ENCODE peak calls at places on chromosome 17, in nine cellular contexts. One of them, this sample, is unnamed.

GRCh38 chr17:82787081-82787848 is 35.4 kb downstream of the TBCD start:
- DNase-seq in IMR-90: no peak
- DNase-seq in fibroblast of mammary gland: peak; percentile 87
- DNase-seq in AG10803: peak; percentile 93
- DNase-seq in hepatocyte: no peak
- DNase-seq in heart right ventricle: no peak
- DNase-seq in fibroblast of lung: peak; percentile 85
- DNase-seq in K562: no peak
- DNase-seq in skeletal muscle cell: peak; percentile 33
- DNase-seq in this sample: no peak

GRCh38 chr17:57440522-57441269 is 184.4 kb downstream of the MSI2 start:
- DNase-seq in fibroblast of mammary gland: peak; percentile 91
- DNase-seq in hepatocyte: peak; percentile 78
- DNase-seq in K562: peak; percentile 76
- DNase-seq in IMR-90: peak; percentile 88
- DNase-seq in AG10803: peak; percentile 47
- DNase-seq in skeletal muscle cell: peak; percentile 88
- DNase-seq in heart right ventricle: peak; percentile 88
- DNase-seq in fibroblast of lung: peak; percentile 98
- DNase-seq in this sample: peak; percentile 82

GRCh38 chr17:44655983-44656700 is at the start of gene MEIOC:
- DNase-seq in K562: no peak
- DNase-seq in skeletal muscle cell: no peak
- DNase-seq in fibroblast of mammary gland: peak; percentile 17
- DNase-seq in heart right ventricle: no peak
- DNase-seq in hepatocyte: peak; percentile 33
- DNase-seq in IMR-90: peak; percentile 6
- DNase-seq in fibroblast of lung: peak; percentile 11
- DNase-seq in AG10803: no peak
- DNase-seq in this sample: no peak

GRCh38 chr17:78879679-78880186 is 23.3 kb downstream of the CEP295NL start:
- DNase-seq in hepatocyte: peak; percentile 66
- DNase-seq in heart right ventricle: peak; percentile 91
- DNase-seq in fibroblast of mammary gland: peak; percentile 98
- DNase-seq in K562: peak; percentile 35
- DNase-seq in fibroblast of lung: peak; percentile 95
- DNase-seq in IMR-90: peak; percentile 98
- DNase-seq in AG10803: peak; percentile 96
- DNase-seq in skeletal muscle cell: peak; percentile 93
- DNase-seq in this sample: no peak

GRCh38 chr17:80104321-80104955 is 3.1 kb downstream of the GAA start:
- DNase-seq in hepatocyte: no peak
- DNase-seq in IMR-90: no peak
- DNase-seq in fibroblast of lung: peak; percentile 46
- DNase-seq in skeletal muscle cell: no peak
- DNase-seq in fibroblast of mammary gland: no peak
- DNase-seq in AG10803: no peak
- DNase-seq in heart right ventricle: no peak
- DNase-seq in K562: no peak
- DNase-seq in this sample: no peak

GRCh38 chr17:80984749-80985148 is 6.9 kb upstream of the CHMP6 start:
- DNase-seq in K562: no peak
- DNase-seq in skeletal muscle cell: peak; percentile 70
- DNase-seq in IMR-90: peak; percentile 96
- DNase-seq in fibroblast of mammary gland: peak; percentile 83
- DNase-seq in AG10803: peak; percentile 98
- DNase-seq in heart right ventricle: no peak
- DNase-seq in hepatocyte: peak; percentile 58
- DNase-seq in fibroblast of lung: peak; percentile 98
- DNase-seq in this sample: peak; percentile 90

GRCh38 chr17:77475012-77475976 is 334.5 kb downstream of the SEC14L1 start:
- DNase-seq in fibroblast of mammary gland: peak; percentile 91
- DNase-seq in hepatocyte: peak; percentile 53
- DNase-seq in skeletal muscle cell: peak; percentile 73
- DNase-seq in heart right ventricle: no peak
- DNase-seq in fibroblast of lung: peak; percentile 98
- DNase-seq in AG10803: peak; percentile 89
- DNase-seq in K562: no peak
- DNase-seq in IMR-90: peak; percentile 95
- DNase-seq in this sample: no peak

GRCh38 chr17:75689441-75689873 is 22.3 kb downstream of the SAP30BP start:
- DNase-seq in fibroblast of lung: no peak
- DNase-seq in fibroblast of mammary gland: no peak
- DNase-seq in AG10803: no peak
- DNase-seq in IMR-90: no peak
- DNase-seq in heart right ventricle: no peak
- DNase-seq in skeletal muscle cell: no peak
- DNase-seq in K562: no peak
- DNase-seq in hepatocyte: no peak
- DNase-seq in this sample: no peak

GRCh38 chr17:37191219-37191618 is 184.6 kb upstream of the C17orf78 start:
- DNase-seq in hepatocyte: no peak
- DNase-seq in AG10803: no peak
- DNase-seq in K562: no peak
- DNase-seq in fibroblast of lung: peak; percentile 71
- DNase-seq in fibroblast of mammary gland: peak; percentile 18
- DNase-seq in heart right ventricle: no peak
- DNase-seq in skeletal muscle cell: no peak
- DNase-seq in IMR-90: peak; percentile 75
- DNase-seq in this sample: no peak

GRCh38 chr17:48486557-48486956 is 44.3 kb downstream of the HOXB1 start:
- DNase-seq in fibroblast of lung: peak; percentile 100
- DNase-seq in heart right ventricle: no peak
- DNase-seq in AG10803: peak; percentile 99
- DNase-seq in hepatocyte: peak; percentile 72
- DNase-seq in fibroblast of mammary gland: peak; percentile 99
- DNase-seq in skeletal muscle cell: peak; percentile 95
- DNase-seq in IMR-90: peak; percentile 100
- DNase-seq in K562: peak; percentile 51
- DNase-seq in this sample: peak; percentile 90

GRCh38 chr17:40342575-40343058 is 21.9 kb downstream of the GJD3 start:
- DNase-seq in heart right ventricle: no peak
- DNase-seq in K562: no peak
- DNase-seq in AG10803: no peak
- DNase-seq in skeletal muscle cell: no peak
- DNase-seq in fibroblast of mammary gland: no peak
- DNase-seq in hepatocyte: no peak
- DNase-seq in IMR-90: no peak
- DNase-seq in fibroblast of lung: no peak
- DNase-seq in this sample: no peak

GRCh38 chr17:40344321-40345160 is 20.0 kb downstream of the GJD3 start:
- DNase-seq in skeletal muscle cell: no peak
- DNase-seq in hepatocyte: no peak
- DNase-seq in heart right ventricle: no peak
- DNase-seq in AG10803: no peak
- DNase-seq in IMR-90: no peak
- DNase-seq in fibroblast of lung: no peak
- DNase-seq in fibroblast of mammary gland: no peak
- DNase-seq in K562: no peak
- DNase-seq in this sample: no peak

GRCh38 chr17:40345161-40346034 is 19.1 kb downstream of the GJD3 start:
- DNase-seq in IMR-90: peak; percentile 51
- DNase-seq in AG10803: peak; percentile 66
- DNase-seq in fibroblast of lung: peak; percentile 76
- DNase-seq in hepatocyte: peak; percentile 89
- DNase-seq in fibroblast of mammary gland: peak; percentile 38
- DNase-seq in skeletal muscle cell: no peak
- DNase-seq in heart right ventricle: peak; percentile 83
- DNase-seq in K562: peak; percentile 84
- DNase-seq in this sample: no peak

GRCh38 chr17:40341808-40342574 is 22.5 kb downstream of the GJD3 start:
- DNase-seq in K562: peak; percentile 77
- DNase-seq in AG10803: peak; percentile 46
- DNase-seq in IMR-90: peak; percentile 50
- DNase-seq in heart right ventricle: peak; percentile 87
- DNase-seq in fibroblast of mammary gland: peak; percentile 41
- DNase-seq in hepatocyte: peak; percentile 89
- DNase-seq in skeletal muscle cell: no peak
- DNase-seq in fibroblast of lung: peak; percentile 70
- DNase-seq in this sample: no peak

GRCh38 chr17:40343126-40344119 is 21.1 kb downstream of the GJD3 start:
- DNase-seq in IMR-90: no peak
- DNase-seq in AG10803: no peak
- DNase-seq in fibroblast of mammary gland: no peak
- DNase-seq in fibroblast of lung: no peak
- DNase-seq in skeletal muscle cell: no peak
- DNase-seq in heart right ventricle: peak; percentile 78
- DNase-seq in hepatocyte: no peak
- DNase-seq in K562: no peak
- DNase-seq in this sample: no peak
- H3K4me3 ChIP-seq in IMR-90: peak overlapping the region; percentile 82
- H3K4me3 ChIP-seq in AG10803: peak overlapping the region; percentile 82
- H3K4me3 ChIP-seq in fibroblast of mammary gland: peak overlapping the region; percentile 58
- H3K4me3 ChIP-seq in fibroblast of lung: peak overlapping the region; percentile 82
- H3K4me3 ChIP-seq in skeletal muscle cell: peak overlapping the region; percentile 57
- H3K4me3 ChIP-seq in heart right ventricle: peak overlapping the region; percentile 96
- H3K4me3 ChIP-seq in hepatocyte: peak overlapping the region; percentile 95
- H3K4me3 ChIP-seq in K562: peak overlapping the region; percentile 60
- H3K4me3 ChIP-seq in this sample: peak overlapping the region; percentile 87

GRCh38 chr17:8175795-8176196 is 384 bp downstream of the TMEM107 start:
- DNase-seq in skeletal muscle cell: no peak
- DNase-seq in fibroblast of mammary gland: no peak
- DNase-seq in hepatocyte: peak; percentile 40
- DNase-seq in IMR-90: no peak
- DNase-seq in AG10803: no peak
- DNase-seq in heart right ventricle: no peak
- DNase-seq in fibroblast of lung: no peak
- DNase-seq in K562: no peak
- DNase-seq in this sample: no peak

GRCh38 chr17:8176197-8176940 is at the start of gene TMEM107:
- DNase-seq in IMR-90: peak; percentile 72
- DNase-seq in K562: peak; percentile 79
- DNase-seq in skeletal muscle cell: no peak
- DNase-seq in heart right ventricle: peak; percentile 90
- DNase-seq in fibroblast of mammary gland: peak; percentile 77
- DNase-seq in AG10803: peak; percentile 74
- DNase-seq in fibroblast of lung: peak; percentile 75
- DNase-seq in hepatocyte: peak; percentile 95
- DNase-seq in this sample: no peak

GRCh38 chr17:8176998-8177731 is 985 bp upstream of the TMEM107 start:
- DNase-seq in fibroblast of lung: no peak
- DNase-seq in hepatocyte: peak; percentile 21
- DNase-seq in heart right ventricle: no peak
- DNase-seq in skeletal muscle cell: no peak
- DNase-seq in fibroblast of mammary gland: no peak
- DNase-seq in IMR-90: no peak
- DNase-seq in K562: no peak
- DNase-seq in AG10803: no peak
- DNase-seq in this sample: no peak

GRCh38 chr17:8173056-8173870 is 2.9 kb downstream of the TMEM107 start:
- DNase-seq in hepatocyte: peak; percentile 94
- DNase-seq in skeletal muscle cell: peak; percentile 93
- DNase-seq in AG10803: peak; percentile 95
- DNase-seq in IMR-90: peak; percentile 99
- DNase-seq in fibroblast of mammary gland: peak; percentile 99
- DNase-seq in heart right ventricle: peak; percentile 88
- DNase-seq in fibroblast of lung: peak; percentile 99
- DNase-seq in K562: peak; percentile 76
- DNase-seq in this sample: peak; percentile 99

GRCh38 chr17:8173871-8174322 is 2.3 kb downstream of the TMEM107 start:
- DNase-seq in K562: no peak
- DNase-seq in fibroblast of mammary gland: no peak
- DNase-seq in AG10803: no peak
- DNase-seq in heart right ventricle: no peak
- DNase-seq in fibroblast of lung: no peak
- DNase-seq in hepatocyte: peak; percentile 44
- DNase-seq in skeletal muscle cell: no peak
- DNase-seq in IMR-90: no peak
- DNase-seq in this sample: no peak
- H3K4me3 ChIP-seq in K562: peak overlapping the region; percentile 27
- H3K4me3 ChIP-seq in fibroblast of mammary gland: peak overlapping the region; percentile 46
- H3K4me3 ChIP-seq in AG10803: peak overlapping the region; percentile 67
- H3K4me3 ChIP-seq in heart right ventricle: peak overlapping the region; percentile 45
- H3K4me3 ChIP-seq in fibroblast of lung: peak overlapping the region; percentile 58
- H3K4me3 ChIP-seq in hepatocyte: peak overlapping the region; percentile 43
- H3K4me3 ChIP-seq in skeletal muscle cell: peak overlapping the region; percentile 52
- H3K4me3 ChIP-seq in IMR-90: peak overlapping the region; percentile 51
- H3K4me3 ChIP-seq in this sample: peak overlapping the region; percentile 56

DNA sequence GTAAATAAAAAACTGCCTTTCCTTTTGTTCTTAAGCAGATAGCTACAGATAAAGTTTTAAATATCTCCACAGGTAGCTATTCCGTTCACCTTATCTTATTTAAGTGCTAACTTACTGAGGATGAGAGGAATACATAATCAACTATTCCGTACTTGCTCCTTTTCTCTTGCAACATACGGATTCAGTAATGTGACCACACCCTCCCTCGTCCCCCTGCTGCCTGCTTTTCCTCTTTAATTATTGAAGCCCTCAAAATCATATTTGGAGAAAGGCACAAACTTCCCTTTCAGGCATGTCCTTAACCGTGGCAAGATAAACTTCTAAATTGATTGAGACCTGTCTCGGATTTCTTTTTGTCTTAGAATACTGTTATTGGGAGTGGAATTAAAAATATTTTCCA is 101.4 kb downstream of the MAP2K4 start:
- DNase-seq in fibroblast of lung: no peak
- DNase-seq in fibroblast of mammary gland: no peak
- DNase-seq in hepatocyte: no peak
- DNase-seq in K562: no peak
- DNase-seq in AG10803: peak; percentile 20
- DNase-seq in IMR-90: no peak
- DNase-seq in skeletal muscle cell: no peak
- DNase-seq in heart right ventricle: no peak
- DNase-seq in this sample: no peak
- H3K4me3 ChIP-seq in fibroblast of lung: no peak overlapping the region
- H3K4me3 ChIP-seq in fibroblast of mammary gland: no peak overlapping the region
- H3K4me3 ChIP-seq in hepatocyte: no peak overlapping the region
- H3K4me3 ChIP-seq in K562: no peak overlapping the region
- H3K4me3 ChIP-seq in AG10803: no peak overlapping the region
- H3K4me3 ChIP-seq in IMR-90: no peak overlapping the region
- H3K4me3 ChIP-seq in skeletal muscle cell: no peak overlapping the region
- H3K4me3 ChIP-seq in heart right ventricle: no peak overlapping the region
- H3K4me3 ChIP-seq in this sample: no peak overlapping the region

DNA sequence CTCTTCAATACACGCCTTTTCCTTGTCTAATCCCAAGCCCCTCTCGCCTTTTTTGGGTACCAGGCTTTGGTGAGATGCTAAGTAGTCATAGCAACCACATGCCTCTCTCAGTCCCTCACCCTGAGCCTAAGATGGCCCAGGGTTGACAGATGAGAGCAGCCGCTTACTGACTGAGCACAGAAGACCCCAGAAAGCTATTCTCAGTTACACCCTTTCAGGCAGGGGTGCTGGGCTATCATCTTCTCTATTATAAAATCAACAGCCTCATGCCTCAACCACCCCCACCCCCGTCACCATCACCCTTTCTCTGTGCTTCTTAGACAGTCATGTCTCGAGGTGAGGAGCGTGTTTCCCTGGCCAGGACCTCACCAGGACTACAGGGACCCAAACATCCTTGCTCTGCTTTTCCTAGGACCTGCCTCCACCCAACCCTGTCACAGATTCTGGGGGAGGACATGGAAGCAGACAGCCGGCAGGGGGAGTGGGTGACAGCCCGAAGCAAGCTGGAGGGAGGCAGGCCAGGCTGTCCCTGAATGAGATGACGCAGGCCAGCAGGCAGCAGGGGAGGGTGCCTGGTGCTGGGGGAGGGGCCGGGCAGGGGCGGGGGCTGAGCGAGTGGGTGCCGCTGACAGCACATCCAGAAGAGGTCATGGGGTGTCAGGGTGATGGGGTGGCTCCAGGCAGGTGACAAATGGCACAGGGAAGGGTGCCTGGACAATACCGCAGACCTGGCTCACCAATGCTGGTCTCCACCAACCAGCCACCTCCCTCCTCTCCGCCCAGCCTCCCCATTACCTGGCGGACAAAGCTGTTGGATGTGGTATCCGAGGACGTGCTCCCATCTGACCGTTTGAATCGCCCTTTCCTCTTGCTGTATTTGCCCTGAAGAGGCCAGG is 3.1 kb downstream of the CACNB1 start:
- DNase-seq in AG10803: peak; percentile 68
- DNase-seq in skeletal muscle cell: peak; percentile 20
- DNase-seq in fibroblast of mammary gland: peak; percentile 65
- DNase-seq in hepatocyte: peak; percentile 61
- DNase-seq in IMR-90: peak; percentile 67
- DNase-seq in fibroblast of lung: peak; percentile 69
- DNase-seq in K562: peak; percentile 90
- DNase-seq in heart right ventricle: peak; percentile 71
- DNase-seq in this sample: no peak
- H3K4me3 ChIP-seq in AG10803: peak overlapping the region; percentile 81
- H3K4me3 ChIP-seq in skeletal muscle cell: peak overlapping the region; percentile 90
- H3K4me3 ChIP-seq in fibroblast of mammary gland: no peak overlapping the region
- H3K4me3 ChIP-seq in hepatocyte: no peak overlapping the region
- H3K4me3 ChIP-seq in IMR-90: no peak overlapping the region
- H3K4me3 ChIP-seq in fibroblast of lung: peak overlapping the region; percentile 84
- H3K4me3 ChIP-seq in K562: no peak overlapping the region
- H3K4me3 ChIP-seq in heart right ventricle: no peak overlapping the region
- H3K4me3 ChIP-seq in this sample: no peak overlapping the region

This sample was measured in retinal pigment epithelial cell.